ENCODE peak calls at places on chromosomes 11 and 22, in eight cellular contexts. K is KBM-7; Y is HT-29; L is naive thymus-derived CD8-positive, alpha-beta T cell; N is adipocyte; R is lung microvascular endothelial cell; I is lower leg skin; Z is AG09319. E is an unnamed sample.

GRCh38 chr22:30429887-30430286 is 4.3 kb downstream of the MTFP1 start:
- DNase-seq in K (no peak), Y (no peak), L (no peak), N (no peak), R (no peak), I (no peak), Z (no peak), E (no peak)

GRCh38 chr11:44006882-44007495 is 40.8 kb upstream of the ACCSL start:
- DNase-seq in K (no peak), Y (no peak), L (no peak), N (no peak), R (no peak), I (peak), Z (no peak), E (no peak)

GRCh38 chr11:15843309-15843857 is 513.0 kb downstream of the SOX6 start:
- DNase-seq in K (no peak), Y (no peak), L (no peak), N (peak), R (peak), I (no peak), Z (no peak), E (no peak)

GRCh38 chr11:121391914-121392313 is 60.2 kb upstream of the SORL1 start:
- DNase-seq in K (no peak), Y (peak), L (no peak), N (no peak), R (no peak), I (no peak), Z (no peak), E (no peak)

GRCh38 chr22:48268771-48269552 is 1506.5 kb downstream of the TBC1D22A start:
- DNase-seq in K (no peak), Y (peak), L (no peak), N (no peak), R (no peak), I (no peak), Z (no peak), E (no peak)

GRCh38 chr22:45628508-45628907 is 43.1 kb upstream of the ATXN10 start:
- DNase-seq in K (no peak), Y (peak), L (no peak), N (no peak), R (no peak), I (no peak), Z (no peak), E (no peak)

GRCh38 chr11:118318112-118319030 is 13.8 kb downstream of the CD3E start:
- DNase-seq in K (no peak), Y (no peak), L (no peak), N (no peak), R (no peak), I (peak), Z (no peak), E (no peak)

GRCh38 chr11:12508151-12508740 is 130.9 kb downstream of the PARVA start:
- DNase-seq in K (no peak), Y (no peak), L (no peak), N (peak), R (peak), I (no peak), Z (peak), E (no peak)

GRCh38 chr11:81255905-81256304 is 1477.8 kb downstream of the FAM181B start:
- DNase-seq in K (no peak), Y (no peak), L (no peak), N (no peak), R (no peak), I (no peak), Z (no peak), E (no peak)

E was measured in pancreas.